ENCODE peak calls at places on chromosomes 2 and 18, in nine cellular contexts. S is astrocyte, C is neural progenitor cell, U is ascending aorta, W is body of pancreas, X is cardiac muscle cell, Z is gastrocnemius medialis, H is thoracic aorta, A is psoas muscle. N is an unnamed sample. For H3K4me1 and H3K36me3, the result is how much of the 10 kb centered on the place peaks cover.

GRCh38 chr2:163667064-163667887 is 68.5 kb downstream of the FIGN start:
- DNase-seq in X (peak), U (no peak), C (no peak), A (no peak), Z (no peak), S (peak), W (no peak), H (no peak), N (no peak)

GRCh38 chr2:165293439-165294420 is 54.5 kb downstream of the SCN2A start:
- DNase-seq in X (peak), S (peak), U (no peak), A (no peak), Z (peak), W (peak), C (peak), H (no peak), N (no peak)

GRCh38 chr18:52082250-52082649 is 257.7 kb upstream of the DCC start:
- DNase-seq in U (no peak), W (no peak), C (no peak), H (no peak), S (no peak), X (no peak), Z (no peak), A (no peak), N (no peak)

GRCh38 chr2:158717366-158718195 is 77.5 kb upstream of the DAPL1 start:
- DNase-seq in W (no peak), U (no peak), Z (no peak), A (no peak), X (no peak), H (no peak), S (no peak), C (peak), N (no peak)

GRCh38 chr2:162071016-162071415 is 3.0 kb downstream of the DPP4 start:
- DNase-seq in S (no peak), X (no peak), A (no peak), U (no peak), C (no peak), Z (no peak), H (no peak), W (no peak), N (no peak)

GRCh38 chr2:181468313-181468712 is 11.1 kb downstream of the ITGA4 start:
- DNase-seq in X (peak), C (no peak), W (no peak), H (no peak), U (no peak), Z (no peak), S (no peak), A (no peak), N (no peak)

GRCh38 chr18:34991152-34991551 is 50.1 kb upstream of the MAPRE2 start:
- DNase-seq in S (no peak), Z (no peak), W (no peak), X (no peak), H (no peak), U (no peak), C (no peak), A (no peak), N (no peak)

GRCh38 chr2:137050949-137051348 is 285.6 kb downstream of the THSD7B start:
- DNase-seq in C (peak), H (no peak), Z (no peak), X (peak), S (no peak), W (no peak), A (no peak), U (no peak), N (no peak)

GRCh38 chr2:53422979-53423378 is 344.6 kb upstream of the CHAC2 start:
- DNase-seq in C (peak), S (peak), U (no peak), W (peak), X (peak), Z (no peak), H (no peak), A (no peak), N (no peak)

GRCh38 chr2:236599059-236599458 is 29.4 kb downstream of the ACKR3 start:
- DNase-seq in X (no peak), U (no peak), H (no peak), S (no peak), Z (no peak), C (no peak), W (no peak), A (no peak), N (no peak)

GRCh38 chr2:55022486-55022885 is 27.8 kb downstream of the RTN4 start:
- DNase-seq in C (no peak), A (no peak), Z (no peak), X (no peak), H (no peak), W (no peak), U (no peak), S (no peak), N (no peak)

GRCh38 chr2:119873350-119874013 is 113.8 kb downstream of the PTPN4 start:
- DNase-seq in S (peak), A (no peak), H (no peak), U (no peak), W (no peak), C (no peak), X (no peak), Z (no peak), N (no peak)

GRCh38 chr2:43332653-43333052 is 106.2 kb upstream of the ZFP36L2 start:
- DNase-seq in S (no peak), H (no peak), U (no peak), Z (no peak), C (no peak), X (peak), W (no peak), A (no peak), N (no peak)

GRCh38 chr2:199279146-199279545 is 178.6 kb downstream of the SATB2 start:
- DNase-seq in Z (no peak), W (no peak), U (no peak), H (no peak), X (no peak), C (no peak), A (no peak), S (no peak), N (no peak)

GRCh38 chr2:33392366-33392765 is 84.1 kb upstream of the RASGRP3 start:
- DNase-seq in H (no peak), X (no peak), W (no peak), S (no peak), C (no peak), U (no peak), Z (no peak), A (no peak), N (no peak)

GRCh38 chr2:121289271-121289670 is 4.3 kb upstream of the TFCP2L1 start:
- DNase-seq in U (no peak), H (no peak), W (no peak), Z (no peak), A (no peak), C (no peak), S (no peak), X (no peak), N (no peak)

GRCh38 chr2:4604767-4605166 is 901.4 kb downstream of the DCDC2C start:
- DNase-seq in Z (no peak), U (no peak), A (no peak), X (no peak), S (no peak), H (no peak), C (peak), W (no peak), N (no peak)

GRCh38 chr2:176148758-176149483 is 2.4 kb upstream of the HOXD4 start:
- DNase-seq in S (no peak), H (no peak), A (no peak), Z (no peak), X (no peak), U (no peak), W (no peak), C (no peak), N (no peak)

GRCh38 chr18:45548614-45549013 is 66.7 kb upstream of the SLC14A2 start:
- DNase-seq in Z (no peak), H (no peak), W (no peak), U (no peak), X (no peak), A (no peak), C (no peak), S (no peak), N (no peak)

GRCh38 chr2:73821227-73821626 is 7.5 kb upstream of the STAMBP start:
- DNase-seq in C (no peak), Z (no peak), S (no peak), H (no peak), W (no peak), A (no peak), U (no peak), X (no peak), N (no peak)

GRCh38 chr2:105857076-105857740 is 112.5 kb downstream of the NCK2 start:
- DNase-seq in Z (peak), U (no peak), H (no peak), W (no peak), A (no peak), X (no peak), S (no peak), C (no peak), N (no peak)
- H3K4me1 ChIP-seq in Z (under half), U (under half), H (under half), W (under half), A (under half), X (under half), S (under half), C (under half), N (under half)

DNA sequence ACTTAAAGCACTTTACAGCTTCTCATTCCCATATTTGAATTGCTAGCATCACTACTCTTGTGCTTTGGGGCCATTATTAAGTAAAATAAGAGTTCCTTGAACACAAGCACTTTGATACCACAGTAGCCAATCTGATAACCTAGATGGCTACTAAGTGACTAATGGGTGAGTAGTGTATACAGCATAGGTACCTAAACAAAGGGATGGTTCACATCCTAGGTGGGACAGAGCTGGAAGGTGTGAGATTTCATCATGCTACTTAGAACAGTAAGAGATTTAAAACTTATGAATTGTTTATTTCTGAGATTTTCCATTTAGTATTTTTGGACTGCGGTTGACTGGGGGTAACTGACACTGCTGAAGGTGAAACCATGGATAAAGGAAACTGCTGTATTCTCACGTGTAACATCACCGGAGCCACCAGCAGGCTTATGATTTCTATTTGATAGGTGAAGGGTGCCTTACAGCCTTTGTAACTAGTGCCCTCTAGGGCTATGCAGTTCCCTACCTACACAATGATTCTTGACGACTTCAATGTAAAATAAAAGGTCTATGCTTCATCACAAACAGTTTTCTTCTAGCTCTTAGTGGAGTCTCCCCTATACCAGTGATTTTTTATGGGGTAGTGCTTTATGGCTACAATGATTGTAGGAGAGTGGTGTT is 22.1 kb upstream of the CRIM1 start:
- DNase-seq in W (no peak), H (no peak), U (no peak), X (peak), A (no peak), C (no peak), Z (no peak), S (no peak), N (no peak)
- H3K36me3 ChIP-seq in W (under half), H (under half), U (under half), X (under half), A (under half), C (under half), Z (under half), S (under half), N (under half)

GRCh38 chr2:171598713-171599319 is 76.5 kb downstream of the CYBRD1 start:
- DNase-seq in C (peak), X (peak), W (peak), H (no peak), S (peak), Z (no peak), A (no peak), U (no peak), N (no peak)
- TF ChIP-seq CTCF in C (peak), X (peak), W (peak), H (peak), S (peak), Z (peak), A (peak), U (peak), N (peak)

DNA sequence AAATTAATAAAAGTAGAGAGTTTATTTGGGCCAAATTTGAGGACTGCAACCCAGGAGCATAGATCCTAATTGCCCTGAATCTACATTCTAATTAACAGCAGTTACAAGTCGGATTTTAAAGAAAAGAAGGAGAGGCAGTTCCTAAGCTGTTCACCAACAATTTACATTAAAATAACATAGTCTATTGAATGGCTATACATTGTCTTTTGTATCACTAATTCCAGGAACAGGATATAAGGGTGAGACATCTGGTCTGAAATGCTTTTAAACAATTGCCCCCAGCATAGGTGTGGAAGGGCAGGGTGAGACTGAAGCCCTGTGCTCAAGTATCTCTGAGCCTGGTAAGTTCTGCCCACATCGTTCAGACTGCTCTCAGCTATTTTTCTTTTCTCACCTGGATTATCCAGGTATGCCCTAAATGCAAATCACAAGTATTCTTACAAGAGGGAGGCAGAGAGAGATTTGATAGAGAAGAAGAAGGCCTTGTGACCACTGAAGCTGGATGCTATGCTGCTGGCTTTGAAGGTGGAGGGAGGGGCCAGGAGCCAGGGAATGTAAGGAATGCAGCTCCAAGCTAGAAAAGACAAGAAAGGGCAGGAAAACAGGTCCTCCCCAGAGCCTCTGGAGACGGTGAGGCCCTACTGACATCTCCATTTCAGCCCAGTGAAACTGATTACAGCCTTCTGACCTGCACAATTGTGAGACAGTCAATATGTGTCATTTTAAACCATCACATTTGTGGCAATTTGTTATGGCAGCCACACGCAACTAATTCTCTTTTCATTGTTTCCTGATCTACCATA is 189.4 kb upstream of the ARL4C start:
- DNase-seq in X (peak), Z (no peak), U (no peak), C (peak), H (no peak), W (no peak), S (peak), A (no peak), N (no peak)
- H3K4me1 ChIP-seq in X (under half), Z (under half), U (under half), C (half or more), H (under half), W (under half), S (under half), A (under half), N (under half)

GRCh38 chr18:69495338-69495737 is 94.7 kb downstream of the DOK6 start:
- DNase-seq in A (no peak), H (no peak), W (no peak), S (no peak), Z (no peak), C (no peak), X (no peak), U (no peak), N (no peak)
- H3K36me3 ChIP-seq in A (under half), H (under half), W (under half), S (under half), Z (under half), C (under half), X (under half), U (under half), N (under half)

GRCh38 chr2:59754336-59754735 is 799.1 kb downstream of the BCL11A start:
- DNase-seq in A (no peak), H (no peak), U (no peak), C (peak), W (no peak), S (no peak), X (peak), Z (no peak), N (no peak)
- TF ChIP-seq CTCF in A (no peak), H (no peak), U (no peak), C (peak), W (no peak), S (no peak), X (no peak), Z (no peak), N (no peak)

DNA sequence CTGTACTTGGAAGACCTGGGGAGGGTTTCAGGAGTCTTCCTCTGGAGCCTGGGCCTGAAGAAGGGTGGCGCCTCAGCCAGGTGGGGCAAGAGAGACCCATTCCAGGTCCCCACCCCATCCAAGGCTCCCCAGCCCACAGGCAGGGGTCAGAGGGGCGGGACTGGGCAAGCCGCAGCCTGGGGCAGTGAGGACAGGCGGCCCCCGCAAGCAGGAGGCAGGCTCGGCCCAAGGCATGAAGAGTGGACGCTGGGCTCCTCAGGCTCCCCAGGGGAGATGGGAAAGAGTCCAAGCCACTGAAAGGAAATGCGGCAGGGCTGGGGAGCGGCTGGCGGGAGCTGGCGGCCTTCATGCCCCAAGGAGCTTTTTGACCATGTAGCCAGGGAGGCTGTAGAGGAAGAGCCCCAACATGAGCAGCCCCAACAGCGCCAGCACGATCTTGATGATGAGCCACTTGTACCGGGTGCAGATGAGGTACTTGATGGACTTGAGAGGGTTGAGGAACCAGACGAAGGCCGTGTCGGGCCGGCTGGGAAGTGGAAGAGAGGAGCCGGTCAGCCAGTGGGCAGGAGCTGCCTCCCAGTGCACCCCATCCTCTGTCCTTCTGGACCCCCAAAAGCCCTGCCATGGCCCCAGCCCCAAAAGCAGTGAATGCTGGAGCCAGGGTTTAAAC is 20.1 kb downstream of the OTOF start:
- DNase-seq in Z (no peak), X (no peak), C (no peak), S (peak), H (no peak), A (no peak), W (no peak), U (no peak), N (peak)
- H3K4me1 ChIP-seq in Z (under half), X (under half), C (under half), S (under half), H (under half), A (under half), W (under half), U (under half), N (under half)

GRCh38 chr2:24259316-24259715 is 84.5 kb downstream of the FAM228A start:
- DNase-seq in S (no peak), C (no peak), W (no peak), U (no peak), A (no peak), X (no peak), H (no peak), Z (no peak), N (no peak)

GRCh38 chr2:24258718-24259117 is 83.9 kb downstream of the FAM228A start:
- DNase-seq in W (no peak), Z (no peak), C (no peak), S (no peak), A (no peak), X (no peak), H (no peak), U (no peak), N (no peak)

GRCh38 chr2:24247592-24247991 is 72.7 kb downstream of the FAM228A start:
- DNase-seq in C (no peak), X (no peak), Z (no peak), H (no peak), A (no peak), U (no peak), W (no peak), S (no peak), N (no peak)

DNA sequence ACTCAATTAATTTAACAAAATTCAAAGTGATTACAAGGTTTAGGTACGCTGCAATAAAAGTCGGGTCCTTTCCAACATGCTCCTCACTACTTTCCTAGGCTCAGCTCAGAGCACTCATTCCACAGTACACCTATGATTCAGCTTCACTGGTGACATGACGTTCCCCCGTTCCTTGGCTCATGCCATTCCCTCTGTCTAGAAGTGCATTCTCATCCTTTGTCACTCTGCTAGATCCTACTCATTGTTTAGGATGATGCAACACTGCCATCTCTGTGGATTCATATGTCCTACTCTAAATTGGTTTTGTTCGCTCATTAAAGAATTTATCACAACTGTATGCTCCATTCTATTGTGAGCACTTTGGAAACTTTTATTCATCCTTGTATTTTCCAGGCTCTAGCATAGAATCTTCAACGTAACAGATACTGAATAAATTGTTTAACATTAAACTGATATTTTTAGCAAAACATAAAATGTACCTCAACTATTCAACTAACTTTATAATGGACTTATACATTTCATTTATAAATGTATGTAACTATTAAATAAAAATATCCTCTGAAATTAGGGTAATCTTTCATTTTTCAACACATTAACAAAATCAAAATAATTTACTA is 78.6 kb downstream of the FAM228A start:
- DNase-seq in W (no peak), Z (peak), C (no peak), A (no peak), X (no peak), U (no peak), H (no peak), S (peak), N (no peak)
- H3K36me3 ChIP-seq in W (under half), Z (under half), C (under half), A (under half), X (under half), U (half or more), H (under half), S (under half), N (half or more)

N was measured in lower lobe of right lung.